ENCODE peak calls at places on chromosomes 13 and 19, in seven cellular contexts. X is mucosa of descending colon, O is thoracic aorta, B is ascending aorta, C is pancreas, Q is cardiac muscle cell, A is AG04450. D is an unnamed sample.
A peak's percentile ranks its signal among the peaks of the same experiment; 100 is the strongest.

GRCh38 chr19:33399081-33399744 is 25.7 kb downstream of the CEBPG start:
- DNase-seq in X (peak; percentile 41), O (no peak), B (no peak), C (no peak), Q (no peak), A (no peak), D (no peak)

GRCh38 chr13:46296920-46297319 is 85.2 kb downstream of the LRRC63 start:
- DNase-seq in X (no peak), O (no peak), B (no peak), C (no peak), Q (no peak), A (peak; percentile 24), D (no peak)

GRCh38 chr19:52665529-52665928 is 27.4 kb upstream of the ZNF83 start:
- DNase-seq in X (no peak), O (no peak), B (no peak), C (no peak), Q (no peak), A (no peak), D (no peak)

GRCh38 chr13:91893040-91893439 is 494.6 kb downstream of the GPC5 start:
- DNase-seq in X (no peak), O (no peak), B (no peak), C (no peak), Q (no peak), A (no peak), D (no peak)

GRCh38 chr13:39322836-39323585 is 280.0 kb downstream of the LHFPL6 start:
- DNase-seq in X (no peak), O (no peak), B (no peak), C (no peak), Q (peak; percentile 46), A (no peak), D (peak; percentile 14)

GRCh38 chr19:55452381-55453325 is 8.8 kb downstream of the ISOC2 start:
- DNase-seq in X (no peak), O (no peak), B (no peak), C (peak; percentile 68), Q (peak; percentile 91), A (peak; percentile 27), D (peak; percentile 94)

GRCh38 chr19:6730153-6730804 is 7.1 kb downstream of the GPR108 start:
- DNase-seq in X (peak; percentile 94), O (no peak), B (peak; percentile 82), C (peak; percentile 82), Q (peak; percentile 42), A (no peak), D (peak; percentile 76)

GRCh38 chr19:16074488-16075365 is 1.6 kb upstream of the TPM4 start:
- DNase-seq in X (no peak), O (no peak), B (peak; percentile 65), C (no peak), Q (no peak), A (no peak), D (no peak)

GRCh38 chr13:71935166-71935840 is 68.3 kb upstream of the DACH1 start:
- DNase-seq in X (no peak), O (no peak), B (no peak), C (no peak), Q (no peak), A (no peak), D (no peak)

GRCh38 chr13:27997904-27998522 is 9.5 kb upstream of the URAD start:
- DNase-seq in X (no peak), O (no peak), B (no peak), C (peak; percentile 49), Q (peak; percentile 81), A (no peak), D (peak; percentile 74)

GRCh38 chr13:68047889-68048288 is 817.8 kb upstream of the PCDH9 start:
- DNase-seq in X (no peak), O (no peak), B (no peak), C (no peak), Q (no peak), A (no peak), D (peak; percentile 3)

GRCh38 chr19:41328157-41328817 is 18.3 kb downstream of the CCDC97 start:
- DNase-seq in X (peak; percentile 73), O (no peak), B (no peak), C (no peak), Q (no peak), A (no peak), D (no peak)

GRCh38 chr19:49798574-49798973 is 14.5 kb downstream of the FUZ start:
- DNase-seq in X (no peak), O (no peak), B (peak; percentile 58), C (no peak), Q (no peak), A (no peak), D (no peak)

GRCh38 chr13:112333756-112334543 is 42.2 kb upstream of the SPACA7 start:
- DNase-seq in X (no peak), O (no peak), B (no peak), C (no peak), Q (no peak), A (no peak), D (no peak)

GRCh38 chr19:12757544-12758274 is 6.1 kb downstream of the BEST2 start:
- DNase-seq in X (peak; percentile 79), O (no peak), B (peak; percentile 82), C (peak; percentile 77), Q (peak; percentile 76), A (no peak), D (peak; percentile 90)

GRCh38 chr13:50085063-50085462 is 69.8 kb downstream of the KCNRG start:
- DNase-seq in X (no peak), O (no peak), B (no peak), C (no peak), Q (peak; percentile 53), A (no peak), D (peak; percentile 59)

GRCh38 chr13:45368571-45368970 is 27.6 kb upstream of the TPT1 start:
- DNase-seq in X (no peak), O (no peak), B (no peak), C (no peak), Q (no peak), A (no peak), D (no peak)

GRCh38 chr13:28864544-28864943 is 44.4 kb downstream of the MTUS2 start:
- DNase-seq in X (no peak), O (no peak), B (no peak), C (no peak), Q (no peak), A (no peak), D (no peak)

GRCh38 chr19:37716140-37716539 is 3.4 kb downstream of the ZNF607 start:
- DNase-seq in X (no peak), O (no peak), B (no peak), C (no peak), Q (no peak), A (no peak), D (no peak)
- H3K9me3 ChIP-seq in X (no peaks in the 10 kb centered on the region), O (no peaks in the 10 kb centered on the region), B (peaks cover 5% of the 10 kb centered on the region), C (no peaks in the 10 kb centered on the region), Q (no peaks in the 10 kb centered on the region), A (no peaks in the 10 kb centered on the region), D (no peaks in the 10 kb centered on the region)

DNA sequence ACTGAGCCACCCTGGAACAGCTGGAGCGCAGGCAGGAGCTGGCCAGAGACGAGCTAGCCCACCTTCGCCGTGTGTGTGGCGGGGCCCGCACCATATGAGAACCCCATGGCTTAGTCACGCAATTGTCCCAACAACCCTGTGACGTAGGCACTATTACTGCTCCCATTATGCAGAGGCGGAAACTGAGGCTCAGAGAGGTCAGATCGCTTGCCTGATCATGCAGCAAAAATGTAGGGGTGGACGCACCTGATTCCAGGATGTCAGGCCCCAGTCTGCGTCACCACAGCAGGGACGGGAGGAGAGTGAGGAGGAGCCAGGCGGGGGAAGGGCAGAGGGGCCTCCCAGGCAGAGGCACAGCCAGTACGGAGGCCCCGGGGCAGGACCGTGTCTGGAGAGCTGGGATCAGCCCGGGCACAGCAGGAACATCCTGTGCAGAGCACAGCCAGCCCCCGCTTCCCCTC is 16.8 kb downstream of the PIP5K1C start:
- DNase-seq in X (no peak), O (no peak), B (no peak), C (no peak), Q (no peak), A (no peak), D (peak; percentile 26)
- H3K9me3 ChIP-seq in X (no peaks in the 10 kb centered on the region), O (no peaks in the 10 kb centered on the region), B (peaks cover 5% of the 10 kb centered on the region), C (no peaks in the 10 kb centered on the region), Q (no peaks in the 10 kb centered on the region), A (peaks cover 20% of the 10 kb centered on the region), D (no peaks in the 10 kb centered on the region)

GRCh38 chr19:56987184-56987583 is 132.6 kb upstream of the USP29 start:
- DNase-seq in X (no peak), O (no peak), B (no peak), C (no peak), Q (no peak), A (no peak), D (no peak)

GRCh38 chr19:56980864-56981263 is 138.9 kb upstream of the USP29 start:
- DNase-seq in X (no peak), O (no peak), B (no peak), C (no peak), Q (no peak), A (no peak), D (no peak)

GRCh38 chr19:56978023-56978565 is 137.6 kb upstream of the PEG3 start:
- DNase-seq in X (no peak), O (no peak), B (no peak), C (no peak), Q (no peak), A (no peak), D (no peak)

GRCh38 chr19:56983804-56984203 is 136.0 kb upstream of the USP29 start:
- DNase-seq in X (no peak), O (no peak), B (no peak), C (no peak), Q (no peak), A (no peak), D (no peak)

GRCh38 chr19:56983148-56983547 is 136.6 kb upstream of the USP29 start:
- DNase-seq in X (no peak), O (no peak), B (no peak), C (no peak), Q (no peak), A (no peak), D (no peak)
- H3K9me3 ChIP-seq in X (peaks cover 87% of the 10 kb centered on the region), O (no peaks in the 10 kb centered on the region), B (peaks cover 13% of the 10 kb centered on the region), C (no peaks in the 10 kb centered on the region), Q (no peaks in the 10 kb centered on the region), A (peaks cover 79% of the 10 kb centered on the region), D (peaks cover 14% of the 10 kb centered on the region)

DNA sequence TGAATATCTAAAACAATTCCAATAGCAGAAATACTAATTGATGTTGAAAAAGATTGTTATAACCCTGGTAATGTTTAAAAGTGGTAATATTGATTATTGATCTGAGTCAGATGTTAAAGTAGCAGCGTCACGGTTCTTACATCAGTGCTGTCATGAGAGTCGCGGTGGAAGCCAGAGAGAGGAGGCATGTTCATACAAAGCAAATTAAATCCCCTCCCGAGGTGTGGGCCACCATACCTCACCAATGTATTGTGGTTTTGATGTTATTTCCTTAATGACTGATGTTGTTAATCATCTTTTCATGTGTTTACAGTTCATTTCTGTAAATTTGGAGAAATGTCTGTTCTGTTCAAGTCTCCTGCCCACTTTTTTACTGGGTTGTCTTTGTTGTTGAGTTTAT is 11.2 kb downstream of the ZNF317 start:
- DNase-seq in X (no peak), O (no peak), B (no peak), C (no peak), Q (no peak), A (no peak), D (no peak)
- H3K9me3 ChIP-seq in X (peaks cover 52% of the 10 kb centered on the region), O (peaks cover 32% of the 10 kb centered on the region), B (peaks cover 64% of the 10 kb centered on the region), C (no peaks in the 10 kb centered on the region), Q (no peaks in the 10 kb centered on the region), A (peaks cover 80% of the 10 kb centered on the region), D (peaks cover 18% of the 10 kb centered on the region)

GRCh38 chr19:44164327-44164672 is 600 bp upstream of the ZNF226 start:
- DNase-seq in X (no peak), O (no peak), B (no peak), C (no peak), Q (no peak), A (no peak), D (peak; percentile 2)

GRCh38 chr19:44164673-44165512 is at the start of gene ZNF226:
- DNase-seq in X (peak; percentile 90), O (peak; percentile 83), B (peak; percentile 96), C (peak; percentile 81), Q (peak; percentile 97), A (peak; percentile 97), D (peak; percentile 96)

GRCh38 chr19:44163789-44164188 is 1.1 kb upstream of the ZNF226 start:
- DNase-seq in X (no peak), O (no peak), B (no peak), C (no peak), Q (no peak), A (no peak), D (no peak)
- H3K9me3 ChIP-seq in X (peaks cover 62% of the 10 kb centered on the region), O (peaks cover 45% of the 10 kb centered on the region), B (peaks cover 72% of the 10 kb centered on the region), C (peaks cover 4% of the 10 kb centered on the region), Q (no peaks in the 10 kb centered on the region), A (peaks cover 4% of the 10 kb centered on the region), D (no peaks in the 10 kb centered on the region)

D was measured in neural progenitor cell.